ENCODE peak calls at places on chromosomes 1 and 21, in six cellular contexts. P, E, B, O, Q and Y are unnamed samples.

GRCh38 chr1:216216304-216216703 is 206.9 kb downstream of the USH2A start:
- DNase-seq in B (no peak), P (no peak), Q (no peak), E (no peak), O (no peak), Y (no peak)

GRCh38 chr21:42195378-42196031 is 23.4 kb upstream of the ABCG1 start:
- DNase-seq in E (no peak), Q (no peak), O (no peak), B (no peak), P (no peak), Y (no peak)

GRCh38 chr1:102089791-102090190 is 93.1 kb upstream of the OLFM3 start:
- DNase-seq in O (no peak), E (no peak), P (no peak), Q (no peak), B (no peak), Y (no peak)

GRCh38 chr1:12454406-12455391 is 163.3 kb downstream of the DHRS3 start:
- DNase-seq in O (peak; percentile 94), E (no peak), Q (no peak), P (no peak), B (peak; percentile 57), Y (peak; percentile 76)

GRCh38 chr1:7388488-7389185 is 382.5 kb upstream of the VAMP3 start:
- DNase-seq in B (peak; percentile 8), E (peak; percentile 63), Q (no peak), P (peak; percentile 47), O (peak; percentile 47), Y (no peak)

GRCh38 chr1:185073725-185074124 is 28.4 kb downstream of the RNF2 start:
- DNase-seq in E (no peak), P (no peak), Q (no peak), O (peak; percentile 78), B (no peak), Y (peak; percentile 18)

GRCh38 chr1:167862432-167863076 is 51.4 kb downstream of the ADCY10 start:
- DNase-seq in O (peak; percentile 55), Q (no peak), B (peak; percentile 59), E (no peak), P (no peak), Y (no peak)

GRCh38 chr1:219897914-219898313 is 30.4 kb downstream of the SLC30A10 start:
- DNase-seq in E (no peak), P (no peak), O (no peak), B (no peak), Q (no peak), Y (no peak)

GRCh38 chr1:12272770-12273169 is 42.9 kb downstream of the VPS13D start:
- DNase-seq in O (no peak), E (no peak), Q (no peak), B (peak; percentile 16), P (no peak), Y (no peak)

GRCh38 chr1:212040629-212041028 is 5.1 kb downstream of the DTL start:
- DNase-seq in E (no peak), B (peak; percentile 70), P (no peak), O (no peak), Q (no peak), Y (no peak)

GRCh38 chr1:75712306-75712705 is 12.2 kb upstream of the ACADM start:
- DNase-seq in B (peak; percentile 14), P (no peak), E (no peak), O (peak; percentile 25), Q (no peak), Y (no peak)

GRCh38 chr1:21929951-21930615 is 7.0 kb downstream of the HSPG2 start:
- DNase-seq in O (no peak), B (no peak), E (no peak), P (no peak), Q (no peak), Y (no peak)

GRCh38 chr1:38076455-38076854 is 29.9 kb upstream of the POU3F1 start:
- DNase-seq in E (peak; percentile 41), P (no peak), B (no peak), Q (no peak), O (no peak), Y (no peak)

GRCh38 chr1:248905662-248905948 is 430 bp upstream of the PGBD2 start:
- DNase-seq in Q (no peak), O (no peak), E (no peak), P (no peak), B (no peak), Y (no peak)

GRCh38 chr1:184225501-184226487 is 161.0 kb upstream of the C1orf21 start:
- DNase-seq in O (no peak), E (no peak), Q (no peak), P (no peak), B (no peak), Y (no peak)

GRCh38 chr1:204228896-204229295 is 15.1 kb upstream of the GOLT1A start:
- DNase-seq in O (no peak), B (no peak), Q (no peak), P (peak; percentile 28), E (no peak), Y (no peak)

GRCh38 chr1:205220421-205220820 is 7.3 kb upstream of the TMCC2 start:
- DNase-seq in P (no peak), O (no peak), B (no peak), Q (no peak), E (no peak), Y (no peak)

GRCh38 chr1:77686784-77687518 is 4.5 kb upstream of the ZZZ3 start:
- DNase-seq in P (peak; percentile 63), B (no peak), Q (no peak), E (no peak), O (no peak), Y (no peak)

GRCh38 chr1:41533731-41534080 is 49.2 kb upstream of the EDN2 start:
- DNase-seq in P (no peak), E (no peak), O (no peak), B (no peak), Q (no peak), Y (no peak)

GRCh38 chr1:31784356-31785019 is 20.3 kb upstream of the ADGRB2 start:
- DNase-seq in Q (no peak), E (no peak), B (no peak), O (no peak), P (peak; percentile 48), Y (no peak)
- H3K4me3 ChIP-seq in Q (no peak overlapping the region), E (no peak overlapping the region), B (no peak overlapping the region), O (no peak overlapping the region), P (no peak overlapping the region), Y (no peak overlapping the region)

DNA sequence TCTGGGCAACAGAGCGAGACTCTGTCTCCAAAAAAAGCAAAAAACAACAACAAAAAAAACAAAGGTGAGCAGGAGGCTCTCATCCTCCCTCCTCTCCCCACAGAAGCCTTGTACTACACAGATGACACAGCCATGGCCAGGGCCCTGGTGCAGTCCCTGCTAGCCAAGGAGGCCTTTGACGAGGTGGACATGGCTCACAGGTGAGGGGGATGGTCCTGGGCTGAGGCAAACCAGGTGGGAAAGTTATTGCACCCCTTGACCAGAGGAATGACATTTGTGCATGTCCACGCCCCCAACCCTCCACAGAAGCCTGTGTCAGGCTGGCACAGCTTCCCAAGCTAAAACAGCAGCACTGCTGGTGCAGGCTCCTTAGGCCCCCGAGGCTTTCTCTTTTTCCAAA is 2.4 kb downstream of the ADPRS start:
- DNase-seq in E (no peak), P (no peak), O (no peak), Q (no peak), B (no peak), Y (no peak)
- H3K36me3 ChIP-seq in E (peaks cover 16% of the 10 kb centered on the region), P (peaks cover 49% of the 10 kb centered on the region), O (peaks cover 33% of the 10 kb centered on the region), Q (peaks cover 50% of the 10 kb centered on the region), B (peaks cover 33% of the 10 kb centered on the region), Y (peaks cover 8% of the 10 kb centered on the region)

DNA sequence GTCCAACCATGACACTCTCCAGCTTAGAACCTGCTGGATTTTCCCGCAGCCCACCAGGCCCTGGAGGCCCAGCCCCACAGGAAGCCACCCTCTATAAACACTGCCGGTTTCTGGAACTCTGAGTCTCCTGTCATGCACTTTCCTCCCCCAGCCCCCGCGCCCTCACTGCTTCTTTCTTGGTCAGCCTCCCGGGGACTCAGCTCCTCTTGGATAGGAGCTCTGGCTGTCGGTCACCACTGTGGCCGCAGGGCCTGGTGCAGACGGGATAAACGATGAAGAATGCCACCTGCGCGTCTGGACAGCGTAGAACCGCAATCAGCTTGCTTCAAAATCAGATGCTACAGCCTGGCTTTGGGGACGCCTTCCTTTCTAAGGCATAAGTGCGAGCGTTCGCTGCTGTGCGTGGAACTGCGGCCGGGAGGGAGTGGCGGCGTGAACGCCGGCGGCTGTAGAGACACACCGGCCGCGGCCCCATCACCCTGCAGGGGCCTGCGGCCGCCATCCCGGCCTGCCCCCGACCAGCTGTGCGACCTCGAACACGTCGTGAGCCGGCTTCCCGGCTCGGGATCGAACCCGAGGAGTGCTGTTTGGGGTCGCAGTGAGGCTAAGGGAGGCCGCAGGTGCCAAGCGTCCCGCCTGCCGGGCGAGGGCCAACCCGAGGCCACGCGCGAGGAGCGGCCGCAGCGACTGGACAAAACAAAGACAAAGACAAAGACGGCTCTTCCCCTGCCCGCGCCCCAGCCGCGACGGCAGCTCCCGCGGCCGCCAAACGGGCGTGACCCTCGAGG is 728 bp downstream of the PTTG1IP start:
- DNase-seq in O (peak; percentile 60), Q (no peak), P (peak; percentile 70), E (no peak), B (peak; percentile 46), Y (no peak)
- TF ChIP-seq CTCF in O (no peak), Q (no peak), P (no peak), E (no peak), B (no peak), Y (no peak)

GRCh38 chr1:9549955-9550546 is 10.8 kb downstream of the SLC25A33 start:
- DNase-seq in B (no peak), O (no peak), Q (no peak), E (no peak), P (no peak), Y (no peak)

GRCh38 chr1:9539165-9539828 is at the start of gene SLC25A33:
- DNase-seq in O (peak; percentile 94), E (peak; percentile 92), Q (peak; percentile 80), P (peak; percentile 99), B (peak; percentile 97), Y (peak; percentile 72)

GRCh38 chr1:9539829-9540550 is 725 bp downstream of the SLC25A33 start:
- DNase-seq in E (peak; percentile 37), B (peak; percentile 47), P (peak; percentile 78), Q (no peak), O (peak; percentile 49), Y (no peak)

GRCh38 chr1:9542425-9542824 is 3.2 kb downstream of the SLC25A33 start:
- DNase-seq in B (peak; percentile 34), O (peak; percentile 47), E (peak; percentile 15), P (no peak), Q (no peak), Y (no peak)

GRCh38 chr1:9544926-9545325 is 5.7 kb downstream of the SLC25A33 start:
- DNase-seq in O (no peak), P (no peak), Q (no peak), B (no peak), E (no peak), Y (no peak)
- H3K4me3 ChIP-seq in O (no peak overlapping the region), P (no peak overlapping the region), Q (no peak overlapping the region), B (no peak overlapping the region), E (no peak overlapping the region), Y (no peak overlapping the region)

GRCh38 chr1:169859001-169859400 is 34.7 kb downstream of the SCYL3 start:
- DNase-seq in Q (no peak), P (no peak), B (no peak), O (no peak), E (no peak), Y (no peak)
- H3K36me3 ChIP-seq in Q (peaks cover 16% of the 10 kb centered on the region), P (peaks cover 61% of the 10 kb centered on the region), B (peaks cover 18% of the 10 kb centered on the region), O (peaks cover 2% of the 10 kb centered on the region), E (peaks cover 43% of the 10 kb centered on the region), Y (peaks cover 4% of the 10 kb centered on the region)

DNA sequence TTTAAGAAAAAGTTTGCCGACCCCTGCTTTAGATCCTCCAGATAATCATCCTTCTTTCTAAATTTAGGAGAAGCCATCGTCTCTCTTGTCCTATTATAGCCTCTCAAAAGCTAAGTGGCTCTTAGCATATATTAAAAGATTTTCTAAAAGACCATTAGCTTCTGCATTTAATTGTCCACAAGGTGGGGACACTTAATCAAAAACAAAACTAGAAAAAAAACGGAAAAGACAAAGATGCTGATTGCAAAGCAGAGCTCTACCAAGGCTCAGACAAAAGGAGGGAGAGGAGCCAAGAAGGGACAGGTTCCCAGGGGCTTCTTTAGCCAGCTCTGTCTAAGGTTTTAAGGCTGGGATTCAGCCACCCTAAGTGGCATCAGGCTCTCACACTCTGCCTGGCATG is 128.3 kb upstream of the HMGB4 start:
- DNase-seq in Q (no peak), B (peak; percentile 9), O (peak; percentile 20), E (no peak), P (no peak), Y (no peak)
- TF ChIP-seq CTCF in Q (peak; percentile 22), B (peak; percentile 53), O (no peak), E (no peak), P (peak; percentile 55), Y (no peak)